ENCODE peak calls at places on chromosomes 12 and 14, in seven cellular contexts. G, Z, K, T, F, Q and P are unnamed samples.

GRCh38 chr12:23949212-23950010 is at the start of gene SOX5:
- DNase-seq in G (peak; percentile 67), Z (peak; percentile 79), K (no peak), T (peak; percentile 34), F (peak; percentile 83), Q (peak; percentile 34), P (peak; percentile 68)

GRCh38 chr14:105536691-105537579 is 10.6 kb downstream of the TMEM121 start:
- DNase-seq in G (peak; percentile 44), Z (peak; percentile 55), K (no peak), T (no peak), F (no peak), Q (no peak), P (no peak)

GRCh38 chr14:98133806-98134205 is 1138.2 kb downstream of the BCL11B start:
- DNase-seq in G (no peak), Z (no peak), K (no peak), T (no peak), F (no peak), Q (no peak), P (no peak)

GRCh38 chr12:32502693-32503510 is 103.5 kb downstream of the FGD4 start:
- DNase-seq in G (no peak), Z (no peak), K (no peak), T (no peak), F (peak; percentile 95), Q (no peak), P (peak; percentile 55)

GRCh38 chr14:105377555-105378182 is 20.7 kb upstream of the TEX22 start:
- DNase-seq in G (no peak), Z (no peak), K (no peak), T (no peak), F (no peak), Q (no peak), P (no peak)

GRCh38 chr12:91361864-91362263 is 179.2 kb upstream of the DCN start:
- DNase-seq in G (no peak), Z (no peak), K (no peak), T (no peak), F (peak; percentile 76), Q (no peak), P (peak; percentile 60)

GRCh38 chr14:60650382-60650961 is 1.2 kb upstream of the SIX1 start:
- DNase-seq in G (no peak), Z (no peak), K (no peak), T (no peak), F (peak; percentile 47), Q (no peak), P (peak; percentile 34)

GRCh38 chr12:99752740-99753139 is 105.2 kb downstream of the GARIN6 start:
- DNase-seq in G (no peak), Z (no peak), K (no peak), T (no peak), F (no peak), Q (no peak), P (no peak)

GRCh38 chr12:20946732-20947131 is 136.2 kb downstream of the SLCO1B3 start:
- DNase-seq in G (no peak), Z (no peak), K (no peak), T (no peak), F (no peak), Q (no peak), P (no peak)

GRCh38 chr12:116821291-116821690 is 60.0 kb downstream of the HRK start:
- DNase-seq in G (no peak), Z (no peak), K (no peak), T (no peak), F (no peak), Q (no peak), P (no peak)

GRCh38 chr14:104320611-104321086 is 182.3 kb downstream of the KIF26A start:
- DNase-seq in G (no peak), Z (no peak), K (no peak), T (no peak), F (no peak), Q (no peak), P (no peak)

GRCh38 chr14:103101964-103102688 is 7.6 kb downstream of the EXOC3L4 start:
- DNase-seq in G (no peak), Z (no peak), K (no peak), T (no peak), F (no peak), Q (no peak), P (no peak)

GRCh38 chr14:99612737-99613330 is 8.8 kb upstream of the CCDC85C start:
- DNase-seq in G (no peak), Z (no peak), K (no peak), T (no peak), F (peak; percentile 81), Q (no peak), P (peak; percentile 70)

GRCh38 chr14:61385002-61385685 is 63.8 kb downstream of the PRKCH start:
- DNase-seq in G (no peak), Z (no peak), K (peak; percentile 47), T (no peak), F (no peak), Q (no peak), P (no peak)

GRCh38 chr14:24315807-24316596 is 4.7 kb downstream of the LTB4R start:
- DNase-seq in G (peak; percentile 75), Z (peak; percentile 81), K (no peak), T (peak; percentile 56), F (no peak), Q (peak; percentile 55), P (no peak)

GRCh38 chr12:105226219-105226618 is 9.8 kb downstream of the APPL2 start:
- DNase-seq in G (peak; percentile 56), Z (peak; percentile 82), K (no peak), T (peak; percentile 73), F (peak; percentile 94), Q (peak; percentile 50), P (peak; percentile 97)

DNA sequence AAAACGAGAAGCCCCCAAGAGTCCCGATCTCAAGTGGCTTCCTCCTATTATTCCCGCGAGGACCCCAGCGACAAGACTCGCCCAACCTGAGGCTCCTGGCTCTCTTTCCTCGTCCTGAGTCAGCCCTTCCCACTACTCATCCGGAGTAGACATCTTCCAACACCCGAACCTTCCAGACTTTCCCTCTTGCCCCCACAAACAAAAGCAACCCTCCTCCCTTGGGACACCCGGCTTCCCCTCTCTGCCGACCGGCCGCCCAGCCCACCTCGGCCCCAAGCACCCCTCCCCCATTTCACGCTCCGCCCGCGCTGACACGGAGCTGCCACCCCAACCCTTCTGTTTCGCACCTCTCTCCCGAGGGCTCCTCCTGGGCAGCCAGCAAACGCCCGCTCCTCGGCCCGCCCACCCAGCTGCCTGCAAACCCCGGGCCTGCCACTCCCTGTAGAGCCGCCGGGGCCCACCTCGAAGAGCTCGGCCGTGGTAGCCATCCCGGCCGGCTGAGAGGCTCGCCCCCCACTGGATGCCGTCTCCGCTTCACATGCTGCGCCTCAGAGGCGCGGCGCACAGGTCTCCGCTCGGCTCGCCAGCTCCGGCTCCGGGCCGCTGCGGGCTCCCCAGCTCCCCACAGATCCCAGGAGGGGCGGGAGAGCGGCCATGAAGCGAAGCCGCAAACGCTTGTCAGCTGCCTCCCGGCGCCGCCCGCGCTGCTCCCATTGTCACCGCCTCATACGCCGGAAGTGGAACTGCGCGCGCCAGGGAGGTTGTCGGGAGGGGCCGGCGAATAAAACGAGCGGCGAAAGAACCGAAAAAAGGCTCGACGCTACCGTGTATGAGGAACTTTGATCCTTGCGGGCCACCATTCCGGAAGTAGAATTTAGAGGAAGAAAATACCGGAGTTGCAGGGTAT is at the start of the genes AP5M1 and EXOC5:
- DNase-seq in G (peak; percentile 96), Z (peak; percentile 96), K (peak; percentile 90), T (peak; percentile 95), F (peak; percentile 94), Q (peak; percentile 92), P (peak; percentile 89)
- H3K4me1 ChIP-seq in G (peaks cover 40% of the 10 kb centered on the region), Z (peaks cover 3% of the 10 kb centered on the region), K (peaks cover 35% of the 10 kb centered on the region), T (peaks cover 50% of the 10 kb centered on the region), F (no peaks in the 10 kb centered on the region), Q (peaks cover 80% of the 10 kb centered on the region), P (peaks cover 2% of the 10 kb centered on the region)

DNA sequence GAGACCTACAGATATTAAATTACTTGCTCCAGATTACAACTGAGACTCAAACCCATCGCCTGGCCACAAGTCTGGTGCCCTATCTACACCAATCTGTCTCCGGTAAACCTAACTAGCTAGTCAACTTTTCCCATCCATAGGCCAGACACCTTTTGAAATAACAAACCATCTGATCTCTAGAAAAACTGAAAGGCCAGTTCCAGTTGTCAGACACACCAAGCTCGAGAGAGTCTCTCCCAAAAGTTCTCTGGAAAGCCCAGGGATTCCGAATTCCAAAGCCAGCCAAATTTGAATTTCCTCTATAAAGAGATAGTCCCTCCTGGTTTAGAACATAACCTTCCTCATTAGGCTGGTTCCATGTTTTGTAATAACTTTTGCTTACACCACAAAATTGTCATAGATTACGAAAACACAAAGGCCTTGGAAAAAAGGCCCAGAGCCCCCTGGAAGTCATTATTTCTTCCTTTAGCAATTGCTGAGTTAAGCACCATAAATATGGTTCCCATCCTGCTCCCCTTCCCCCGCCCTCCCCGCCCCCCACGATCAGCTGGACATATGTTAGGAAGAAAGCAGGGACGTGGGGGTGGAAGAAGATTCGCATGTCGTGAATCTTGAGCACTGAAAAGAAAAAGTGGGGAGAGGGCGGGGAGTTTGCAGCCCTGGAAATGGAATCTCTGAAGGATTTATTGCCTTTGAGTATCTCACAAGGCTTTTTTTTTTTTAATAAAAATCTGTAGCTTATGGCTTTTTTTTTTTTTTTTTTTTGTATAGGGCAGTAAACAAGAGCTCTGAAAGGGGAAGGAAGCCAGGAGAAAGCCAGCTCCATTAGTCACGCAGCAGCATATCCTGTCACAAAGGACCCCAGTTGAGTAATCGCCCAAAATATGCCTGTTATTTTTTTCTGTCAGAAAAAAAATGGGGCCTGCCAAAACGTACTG is 110.4 kb downstream of the ZFP36L1 start:
- DNase-seq in G (peak; percentile 46), Z (no peak), K (no peak), T (peak; percentile 80), F (peak; percentile 97), Q (no peak), P (peak; percentile 95)
- H3K4me1 ChIP-seq in G (peaks cover 50% of the 10 kb centered on the region), Z (peaks cover 2% of the 10 kb centered on the region), K (peaks cover 54% of the 10 kb centered on the region), T (peaks cover 36% of the 10 kb centered on the region), F (peaks cover 31% of the 10 kb centered on the region), Q (peaks cover 64% of the 10 kb centered on the region), P (peaks cover 34% of the 10 kb centered on the region)

DNA sequence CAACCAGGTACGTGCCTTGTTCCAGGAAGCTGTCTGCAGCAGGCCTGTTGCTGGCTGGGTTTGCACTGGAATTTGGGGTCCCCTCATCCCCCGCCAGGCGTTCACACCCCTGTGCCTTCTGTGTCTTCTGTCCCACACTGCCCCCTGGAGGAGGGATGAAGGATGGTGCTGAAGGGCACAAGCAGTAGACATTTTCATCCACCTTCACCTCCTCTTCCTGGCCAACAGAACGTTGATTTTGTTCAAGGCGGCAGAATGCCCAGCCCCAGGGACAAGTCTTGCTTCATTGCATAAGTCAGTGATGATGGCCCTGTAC is 122.1 kb downstream of the CALM1 start:
- DNase-seq in G (no peak), Z (peak; percentile 73), K (peak; percentile 43), T (no peak), F (no peak), Q (no peak), P (peak; percentile 11)
- H3K4me1 ChIP-seq in G (peaks cover 2% of the 10 kb centered on the region), Z (no peaks in the 10 kb centered on the region), K (no peaks in the 10 kb centered on the region), T (peaks cover 58% of the 10 kb centered on the region), F (no peaks in the 10 kb centered on the region), Q (peaks cover 69% of the 10 kb centered on the region), P (peaks cover 3% of the 10 kb centered on the region)

DNA sequence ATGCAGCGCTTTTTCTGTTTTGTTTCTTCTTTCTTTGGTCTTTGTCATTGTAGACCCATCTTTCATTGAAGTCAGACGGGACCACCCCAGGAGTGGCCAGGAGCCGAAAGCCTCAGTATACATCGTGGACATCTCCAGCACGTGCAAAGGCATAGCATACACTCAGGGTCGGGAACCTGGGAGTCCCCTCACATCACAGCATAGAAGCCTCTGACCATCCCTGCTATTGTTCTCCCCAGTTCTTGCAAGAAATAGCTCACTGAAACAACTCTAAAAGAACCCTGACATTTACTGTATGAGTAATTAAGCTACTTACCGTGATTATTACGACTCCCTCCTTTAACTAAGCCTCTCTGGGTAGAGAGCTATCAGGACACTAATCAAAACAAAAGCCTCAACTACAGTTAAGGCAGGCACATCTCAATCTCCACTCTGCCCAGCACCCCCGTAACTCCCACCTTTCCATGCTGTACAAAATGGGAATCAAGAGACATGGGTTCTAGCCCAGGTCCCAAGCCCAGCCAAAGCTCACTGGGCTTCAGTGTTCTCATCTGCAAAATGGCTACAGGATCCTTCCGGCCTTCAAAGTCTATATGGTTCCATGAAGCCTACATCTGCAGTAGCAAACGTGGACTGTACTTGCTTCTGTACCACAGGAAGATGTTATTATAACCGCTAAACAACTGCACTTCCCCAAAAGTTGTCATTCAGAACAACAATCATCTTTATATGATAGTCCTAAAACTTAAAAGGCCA is 6.7 kb downstream of the CCDC88C start:
- DNase-seq in G (no peak), Z (no peak), K (no peak), T (no peak), F (no peak), Q (no peak), P (no peak)
- H3K4me1 ChIP-seq in G (peaks cover 16% of the 10 kb centered on the region), Z (no peaks in the 10 kb centered on the region), K (peaks cover 91% of the 10 kb centered on the region), T (peaks cover 4% of the 10 kb centered on the region), F (no peaks in the 10 kb centered on the region), Q (peaks cover 6% of the 10 kb centered on the region), P (no peaks in the 10 kb centered on the region)